ENCODE peak calls at places on chromosomes 13 and 19, in seven cellular contexts. V, H, X, N, M, Z and O are unnamed samples.

GRCh38 chr13:93029536-93029935 is 197.1 kb upstream of the GPC6 start:
- DNase-seq in V (no peak), H (no peak), X (no peak), N (no peak), M (no peak), Z (no peak), O (no peak)

GRCh38 chr13:52736891-52737290 is 2.7 kb downstream of the CNMD start:
- DNase-seq in V (no peak), H (no peak), X (no peak), N (no peak), M (no peak), Z (no peak), O (no peak)

GRCh38 chr13:49540552-49540951 is 44.8 kb downstream of the PHF11 start:
- DNase-seq in V (no peak), H (no peak), X (peak; percentile 2), N (peak; percentile 23), M (no peak), Z (no peak), O (no peak)

GRCh38 chr13:39505151-39505550 is 97.8 kb downstream of the LHFPL6 start:
- DNase-seq in V (no peak), H (no peak), X (no peak), N (no peak), M (no peak), Z (no peak), O (no peak)

GRCh38 chr13:97588993-97589392 is 155.0 kb downstream of the RAP2A start:
- DNase-seq in V (no peak), H (no peak), X (no peak), N (no peak), M (no peak), Z (no peak), O (no peak)

GRCh38 chr13:110107568-110108347 is 199.2 kb downstream of the COL4A1 start:
- DNase-seq in V (no peak), H (no peak), X (no peak), N (no peak), M (no peak), Z (no peak), O (no peak)

GRCh38 chr19:1259873-1260748 is 9.0 kb upstream of the CIRBP start:
- DNase-seq in V (no peak), H (no peak), X (peak; percentile 36), N (no peak), M (peak; percentile 60), Z (peak; percentile 63), O (peak; percentile 61)

GRCh38 chr13:76884571-76885202 is 1.5 kb downstream of the KCTD12 start:
- DNase-seq in V (no peak), H (no peak), X (no peak), N (no peak), M (no peak), Z (no peak), O (peak; percentile 24)